ENCODE peak calls at places on chromosomes 13 and 19, in nine cellular contexts. One of them, this sample, is unnamed.

GRCh38 chr13:62678039-62678438 is 1262.4 kb upstream of the PCDH20 start:
- DNase-seq in caudate nucleus: no peak
- DNase-seq in NCI-H2029 treated with DMSO at 0.1 percent for 48 hours: no peak
- DNase-seq in ELR: peak
- DNase-seq in NCI-H2107: no peak
- DNase-seq in iris pigment epithelial cell: no peak
- DNase-seq in Caco-2: no peak
- DNase-seq in stimulated activated CD8-positive, alpha-beta memory T cell treated with anti-CD3 and anti-CD28 coated beads, Interleukin-15, amount 100 ng/mL, for 24 hours: no peak
- DNase-seq in NCI-H82: no peak
- DNase-seq in this sample: no peak

GRCh38 chr13:109454167-109454917 is 332.0 kb downstream of the IRS2 start:
- DNase-seq in caudate nucleus: no peak
- DNase-seq in NCI-H2029 treated with DMSO at 0.1 percent for 48 hours: no peak
- DNase-seq in ELR: no peak
- DNase-seq in NCI-H2107: no peak
- DNase-seq in iris pigment epithelial cell: no peak
- DNase-seq in Caco-2: no peak
- DNase-seq in stimulated activated CD8-positive, alpha-beta memory T cell treated with anti-CD3 and anti-CD28 coated beads, Interleukin-15, amount 100 ng/mL, for 24 hours: no peak
- DNase-seq in NCI-H82: no peak
- DNase-seq in this sample: no peak

GRCh38 chr13:113874579-113875428 is 10.9 kb upstream of the GAS6 start:
- DNase-seq in caudate nucleus: no peak
- DNase-seq in NCI-H2029 treated with DMSO at 0.1 percent for 48 hours: no peak
- DNase-seq in ELR: no peak
- DNase-seq in NCI-H2107: no peak
- DNase-seq in iris pigment epithelial cell: no peak
- DNase-seq in Caco-2: no peak
- DNase-seq in stimulated activated CD8-positive, alpha-beta memory T cell treated with anti-CD3 and anti-CD28 coated beads, Interleukin-15, amount 100 ng/mL, for 24 hours: no peak
- DNase-seq in NCI-H82: no peak
- DNase-seq in this sample: no peak

GRCh38 chr13:79497852-79498251 is 16.9 kb downstream of the NDFIP2 start:
- DNase-seq in caudate nucleus: no peak
- DNase-seq in NCI-H2029 treated with DMSO at 0.1 percent for 48 hours: no peak
- DNase-seq in ELR: no peak
- DNase-seq in NCI-H2107: no peak
- DNase-seq in iris pigment epithelial cell: no peak
- DNase-seq in Caco-2: no peak
- DNase-seq in stimulated activated CD8-positive, alpha-beta memory T cell treated with anti-CD3 and anti-CD28 coated beads, Interleukin-15, amount 100 ng/mL, for 24 hours: no peak
- DNase-seq in NCI-H82: no peak
- DNase-seq in this sample: no peak

GRCh38 chr13:96104516-96104915 is 14.6 kb downstream of the HS6ST3 start:
- DNase-seq in caudate nucleus: no peak
- DNase-seq in NCI-H2029 treated with DMSO at 0.1 percent for 48 hours: no peak
- DNase-seq in ELR: no peak
- DNase-seq in NCI-H2107: no peak
- DNase-seq in iris pigment epithelial cell: no peak
- DNase-seq in Caco-2: no peak
- DNase-seq in stimulated activated CD8-positive, alpha-beta memory T cell treated with anti-CD3 and anti-CD28 coated beads, Interleukin-15, amount 100 ng/mL, for 24 hours: no peak
- DNase-seq in NCI-H82: no peak
- DNase-seq in this sample: no peak

GRCh38 chr13:33274264-33274663 is 11.3 kb downstream of the STARD13 start:
- DNase-seq in caudate nucleus: no peak
- DNase-seq in NCI-H2029 treated with DMSO at 0.1 percent for 48 hours: no peak
- DNase-seq in ELR: peak
- DNase-seq in NCI-H2107: no peak
- DNase-seq in iris pigment epithelial cell: no peak
- DNase-seq in Caco-2: no peak
- DNase-seq in stimulated activated CD8-positive, alpha-beta memory T cell treated with anti-CD3 and anti-CD28 coated beads, Interleukin-15, amount 100 ng/mL, for 24 hours: no peak
- DNase-seq in NCI-H82: no peak
- DNase-seq in this sample: no peak

GRCh38 chr19:5664515-5664914 is 15.8 kb downstream of the MICOS13 start:
- DNase-seq in caudate nucleus: no peak
- DNase-seq in NCI-H2029 treated with DMSO at 0.1 percent for 48 hours: no peak
- DNase-seq in ELR: no peak
- DNase-seq in NCI-H2107: no peak
- DNase-seq in iris pigment epithelial cell: no peak
- DNase-seq in Caco-2: no peak
- DNase-seq in stimulated activated CD8-positive, alpha-beta memory T cell treated with anti-CD3 and anti-CD28 coated beads, Interleukin-15, amount 100 ng/mL, for 24 hours: no peak
- DNase-seq in NCI-H82: no peak
- DNase-seq in this sample: no peak

GRCh38 chr19:52658595-52658994 is 20.4 kb upstream of the ZNF83 start:
- DNase-seq in caudate nucleus: no peak
- DNase-seq in NCI-H2029 treated with DMSO at 0.1 percent for 48 hours: peak
- DNase-seq in ELR: no peak
- DNase-seq in NCI-H2107: no peak
- DNase-seq in iris pigment epithelial cell: no peak
- DNase-seq in Caco-2: no peak
- DNase-seq in stimulated activated CD8-positive, alpha-beta memory T cell treated with anti-CD3 and anti-CD28 coated beads, Interleukin-15, amount 100 ng/mL, for 24 hours: no peak
- DNase-seq in NCI-H82: peak
- DNase-seq in this sample: no peak

GRCh38 chr19:49570997-49571676 is 9.2 kb downstream of the NOSIP start:
- DNase-seq in caudate nucleus: no peak
- DNase-seq in NCI-H2029 treated with DMSO at 0.1 percent for 48 hours: no peak
- DNase-seq in ELR: no peak
- DNase-seq in NCI-H2107: no peak
- DNase-seq in iris pigment epithelial cell: no peak
- DNase-seq in Caco-2: peak
- DNase-seq in stimulated activated CD8-positive, alpha-beta memory T cell treated with anti-CD3 and anti-CD28 coated beads, Interleukin-15, amount 100 ng/mL, for 24 hours: no peak
- DNase-seq in NCI-H82: peak
- DNase-seq in this sample: no peak

GRCh38 chr19:16587031-16588023 is 15.1 kb upstream of the SLC35E1 start:
- DNase-seq in caudate nucleus: no peak
- DNase-seq in NCI-H2029 treated with DMSO at 0.1 percent for 48 hours: no peak
- DNase-seq in ELR: peak
- DNase-seq in NCI-H2107: no peak
- DNase-seq in iris pigment epithelial cell: peak
- DNase-seq in Caco-2: no peak
- DNase-seq in stimulated activated CD8-positive, alpha-beta memory T cell treated with anti-CD3 and anti-CD28 coated beads, Interleukin-15, amount 100 ng/mL, for 24 hours: no peak
- DNase-seq in NCI-H82: peak
- DNase-seq in this sample: no peak

GRCh38 chr19:10975374-10976036 is 14.7 kb downstream of the SMARCA4 start:
- DNase-seq in caudate nucleus: no peak
- DNase-seq in NCI-H2029 treated with DMSO at 0.1 percent for 48 hours: no peak
- DNase-seq in ELR: no peak
- DNase-seq in NCI-H2107: no peak
- DNase-seq in iris pigment epithelial cell: peak
- DNase-seq in Caco-2: no peak
- DNase-seq in stimulated activated CD8-positive, alpha-beta memory T cell treated with anti-CD3 and anti-CD28 coated beads, Interleukin-15, amount 100 ng/mL, for 24 hours: no peak
- DNase-seq in NCI-H82: no peak
- DNase-seq in this sample: no peak

GRCh38 chr19:29644179-29644578 is 21.1 kb upstream of the PLEKHF1 start:
- DNase-seq in caudate nucleus: no peak
- DNase-seq in NCI-H2029 treated with DMSO at 0.1 percent for 48 hours: no peak
- DNase-seq in ELR: no peak
- DNase-seq in NCI-H2107: no peak
- DNase-seq in iris pigment epithelial cell: no peak
- DNase-seq in Caco-2: no peak
- DNase-seq in stimulated activated CD8-positive, alpha-beta memory T cell treated with anti-CD3 and anti-CD28 coated beads, Interleukin-15, amount 100 ng/mL, for 24 hours: no peak
- DNase-seq in NCI-H82: no peak
- DNase-seq in this sample: no peak

GRCh38 chr19:7637374-7638256 is 705 bp downstream of the STXBP2 start:
- DNase-seq in caudate nucleus: no peak
- DNase-seq in NCI-H2029 treated with DMSO at 0.1 percent for 48 hours: no peak
- DNase-seq in ELR: no peak
- DNase-seq in NCI-H2107: no peak
- DNase-seq in iris pigment epithelial cell: peak
- DNase-seq in Caco-2: no peak
- DNase-seq in stimulated activated CD8-positive, alpha-beta memory T cell treated with anti-CD3 and anti-CD28 coated beads, Interleukin-15, amount 100 ng/mL, for 24 hours: no peak
- DNase-seq in NCI-H82: no peak
- DNase-seq in this sample: no peak

GRCh38 chr19:50817941-50818858 is 5.4 kb downstream of the KLK1 start:
- DNase-seq in caudate nucleus: no peak
- DNase-seq in NCI-H2029 treated with DMSO at 0.1 percent for 48 hours: no peak
- DNase-seq in ELR: no peak
- DNase-seq in NCI-H2107: no peak
- DNase-seq in iris pigment epithelial cell: peak
- DNase-seq in Caco-2: peak
- DNase-seq in stimulated activated CD8-positive, alpha-beta memory T cell treated with anti-CD3 and anti-CD28 coated beads, Interleukin-15, amount 100 ng/mL, for 24 hours: no peak
- DNase-seq in NCI-H82: peak
- DNase-seq in this sample: no peak

GRCh38 chr13:59877933-59878332 is 285.8 kb downstream of the DIAPH3 start:
- DNase-seq in caudate nucleus: no peak
- DNase-seq in NCI-H2029 treated with DMSO at 0.1 percent for 48 hours: no peak
- DNase-seq in ELR: no peak
- DNase-seq in NCI-H2107: no peak
- DNase-seq in iris pigment epithelial cell: no peak
- DNase-seq in Caco-2: no peak
- DNase-seq in stimulated activated CD8-positive, alpha-beta memory T cell treated with anti-CD3 and anti-CD28 coated beads, Interleukin-15, amount 100 ng/mL, for 24 hours: no peak
- DNase-seq in NCI-H82: no peak
- DNase-seq in this sample: no peak

GRCh38 chr13:99898421-99898820 is 73.1 kb downstream of the ZIC5 start:
- DNase-seq in caudate nucleus: no peak
- DNase-seq in NCI-H2029 treated with DMSO at 0.1 percent for 48 hours: no peak
- DNase-seq in ELR: no peak
- DNase-seq in NCI-H2107: no peak
- DNase-seq in iris pigment epithelial cell: no peak
- DNase-seq in Caco-2: no peak
- DNase-seq in stimulated activated CD8-positive, alpha-beta memory T cell treated with anti-CD3 and anti-CD28 coated beads, Interleukin-15, amount 100 ng/mL, for 24 hours: no peak
- DNase-seq in NCI-H82: no peak
- DNase-seq in this sample: no peak

GRCh38 chr13:85631801-85632200 is 167.4 kb downstream of the SLITRK6 start:
- DNase-seq in caudate nucleus: no peak
- DNase-seq in NCI-H2029 treated with DMSO at 0.1 percent for 48 hours: no peak
- DNase-seq in ELR: peak
- DNase-seq in NCI-H2107: no peak
- DNase-seq in iris pigment epithelial cell: no peak
- DNase-seq in Caco-2: no peak
- DNase-seq in stimulated activated CD8-positive, alpha-beta memory T cell treated with anti-CD3 and anti-CD28 coated beads, Interleukin-15, amount 100 ng/mL, for 24 hours: no peak
- DNase-seq in NCI-H82: no peak
- DNase-seq in this sample: no peak

GRCh38 chr13:110312669-110313031 is 5.6 kb downstream of the COL4A2 start:
- DNase-seq in caudate nucleus: no peak
- DNase-seq in NCI-H2029 treated with DMSO at 0.1 percent for 48 hours: no peak
- DNase-seq in ELR: peak
- DNase-seq in NCI-H2107: no peak
- DNase-seq in iris pigment epithelial cell: peak
- DNase-seq in Caco-2: peak
- DNase-seq in stimulated activated CD8-positive, alpha-beta memory T cell treated with anti-CD3 and anti-CD28 coated beads, Interleukin-15, amount 100 ng/mL, for 24 hours: no peak
- DNase-seq in NCI-H82: no peak
- DNase-seq in this sample: peak

GRCh38 chr19:17347877-17348276 is 10.5 kb downstream of the GTPBP3 start:
- DNase-seq in caudate nucleus: no peak
- DNase-seq in NCI-H2029 treated with DMSO at 0.1 percent for 48 hours: no peak
- DNase-seq in ELR: no peak
- DNase-seq in NCI-H2107: no peak
- DNase-seq in iris pigment epithelial cell: no peak
- DNase-seq in Caco-2: no peak
- DNase-seq in stimulated activated CD8-positive, alpha-beta memory T cell treated with anti-CD3 and anti-CD28 coated beads, Interleukin-15, amount 100 ng/mL, for 24 hours: no peak
- DNase-seq in NCI-H82: no peak
- DNase-seq in this sample: no peak

GRCh38 chr13:95607363-95607762 is 37.1 kb downstream of the DZIP1 start:
- DNase-seq in caudate nucleus: no peak
- DNase-seq in NCI-H2029 treated with DMSO at 0.1 percent for 48 hours: peak
- DNase-seq in ELR: peak
- DNase-seq in NCI-H2107: no peak
- DNase-seq in iris pigment epithelial cell: peak
- DNase-seq in Caco-2: no peak
- DNase-seq in stimulated activated CD8-positive, alpha-beta memory T cell treated with anti-CD3 and anti-CD28 coated beads, Interleukin-15, amount 100 ng/mL, for 24 hours: no peak
- DNase-seq in NCI-H82: no peak
- DNase-seq in this sample: no peak

GRCh38 chr19:29245221-29245620 is 32.3 kb upstream of the UQCRFS1 start:
- DNase-seq in caudate nucleus: no peak
- DNase-seq in NCI-H2029 treated with DMSO at 0.1 percent for 48 hours: no peak
- DNase-seq in ELR: no peak
- DNase-seq in NCI-H2107: no peak
- DNase-seq in iris pigment epithelial cell: no peak
- DNase-seq in Caco-2: no peak
- DNase-seq in stimulated activated CD8-positive, alpha-beta memory T cell treated with anti-CD3 and anti-CD28 coated beads, Interleukin-15, amount 100 ng/mL, for 24 hours: no peak
- DNase-seq in NCI-H82: no peak
- DNase-seq in this sample: no peak

GRCh38 chr13:50740052-50740741 is 103.3 kb downstream of the DLEU7 start:
- DNase-seq in caudate nucleus: no peak
- DNase-seq in NCI-H2029 treated with DMSO at 0.1 percent for 48 hours: no peak
- DNase-seq in ELR: no peak
- DNase-seq in NCI-H2107: no peak
- DNase-seq in iris pigment epithelial cell: peak
- DNase-seq in Caco-2: no peak
- DNase-seq in stimulated activated CD8-positive, alpha-beta memory T cell treated with anti-CD3 and anti-CD28 coated beads, Interleukin-15, amount 100 ng/mL, for 24 hours: no peak
- DNase-seq in NCI-H82: no peak
- DNase-seq in this sample: no peak

GRCh38 chr13:100039740-100040139 is 49.2 kb upstream of the PCCA start:
- DNase-seq in caudate nucleus: no peak
- DNase-seq in NCI-H2029 treated with DMSO at 0.1 percent for 48 hours: no peak
- DNase-seq in ELR: peak
- DNase-seq in NCI-H2107: no peak
- DNase-seq in iris pigment epithelial cell: peak
- DNase-seq in Caco-2: no peak
- DNase-seq in stimulated activated CD8-positive, alpha-beta memory T cell treated with anti-CD3 and anti-CD28 coated beads, Interleukin-15, amount 100 ng/mL, for 24 hours: no peak
- DNase-seq in NCI-H82: no peak
- DNase-seq in this sample: no peak

GRCh38 chr13:113117956-113118327 is 4.7 kb upstream of the F10 start:
- DNase-seq in caudate nucleus: no peak
- DNase-seq in NCI-H2029 treated with DMSO at 0.1 percent for 48 hours: no peak
- DNase-seq in ELR: no peak
- DNase-seq in NCI-H2107: no peak
- DNase-seq in iris pigment epithelial cell: no peak
- DNase-seq in Caco-2: no peak
- DNase-seq in stimulated activated CD8-positive, alpha-beta memory T cell treated with anti-CD3 and anti-CD28 coated beads, Interleukin-15, amount 100 ng/mL, for 24 hours: no peak
- DNase-seq in NCI-H82: no peak
- DNase-seq in this sample: no peak

GRCh38 chr13:91058919-91059318 is 288.6 kb upstream of the MIR17HG start:
- DNase-seq in caudate nucleus: no peak
- DNase-seq in NCI-H2029 treated with DMSO at 0.1 percent for 48 hours: no peak
- DNase-seq in ELR: no peak
- DNase-seq in NCI-H2107: no peak
- DNase-seq in iris pigment epithelial cell: no peak
- DNase-seq in Caco-2: no peak
- DNase-seq in stimulated activated CD8-positive, alpha-beta memory T cell treated with anti-CD3 and anti-CD28 coated beads, Interleukin-15, amount 100 ng/mL, for 24 hours: no peak
- DNase-seq in NCI-H82: no peak
- DNase-seq in this sample: no peak

GRCh38 chr19:34661357-34661756 is 15.6 kb downstream of the SCGB2B2 start:
- DNase-seq in caudate nucleus: no peak
- DNase-seq in NCI-H2029 treated with DMSO at 0.1 percent for 48 hours: peak
- DNase-seq in ELR: no peak
- DNase-seq in NCI-H2107: no peak
- DNase-seq in iris pigment epithelial cell: no peak
- DNase-seq in Caco-2: no peak
- DNase-seq in stimulated activated CD8-positive, alpha-beta memory T cell treated with anti-CD3 and anti-CD28 coated beads, Interleukin-15, amount 100 ng/mL, for 24 hours: no peak
- DNase-seq in NCI-H82: no peak
- DNase-seq in this sample: no peak

GRCh38 chr19:33376931-33377557 is 3.5 kb downstream of the CEBPG start:
- DNase-seq in caudate nucleus: no peak
- DNase-seq in NCI-H2029 treated with DMSO at 0.1 percent for 48 hours: no peak
- DNase-seq in ELR: no peak
- DNase-seq in NCI-H2107: no peak
- DNase-seq in iris pigment epithelial cell: no peak
- DNase-seq in Caco-2: no peak
- DNase-seq in stimulated activated CD8-positive, alpha-beta memory T cell treated with anti-CD3 and anti-CD28 coated beads, Interleukin-15, amount 100 ng/mL, for 24 hours: no peak
- DNase-seq in NCI-H82: no peak
- DNase-seq in this sample: no peak

GRCh38 chr13:39867807-39868206 is 212.3 kb downstream of the COG6 start:
- DNase-seq in caudate nucleus: no peak
- DNase-seq in NCI-H2029 treated with DMSO at 0.1 percent for 48 hours: no peak
- DNase-seq in ELR: no peak
- DNase-seq in NCI-H2107: no peak
- DNase-seq in iris pigment epithelial cell: no peak
- DNase-seq in Caco-2: no peak
- DNase-seq in stimulated activated CD8-positive, alpha-beta memory T cell treated with anti-CD3 and anti-CD28 coated beads, Interleukin-15, amount 100 ng/mL, for 24 hours: no peak
- DNase-seq in NCI-H82: no peak
- DNase-seq in this sample: no peak

GRCh38 chr19:33186835-33187540 is 7.1 kb upstream of the LRP3 start:
- DNase-seq in caudate nucleus: no peak
- DNase-seq in NCI-H2029 treated with DMSO at 0.1 percent for 48 hours: no peak
- DNase-seq in ELR: no peak
- DNase-seq in NCI-H2107: no peak
- DNase-seq in iris pigment epithelial cell: no peak
- DNase-seq in Caco-2: no peak
- DNase-seq in stimulated activated CD8-positive, alpha-beta memory T cell treated with anti-CD3 and anti-CD28 coated beads, Interleukin-15, amount 100 ng/mL, for 24 hours: no peak
- DNase-seq in NCI-H82: no peak
- DNase-seq in this sample: no peak